ENCODE peak calls at places on chromosomes 4 and X, in five cellular contexts. E is lower lobe of right lung, B is SJCRH30, Z is mammary epithelial cell, S is endodermal cell. T is an unnamed sample. For H3K4me1, the result is how much of the 10 kb centered on the place peaks cover.

GRCh38 chrX:39262641-39263040 is 461.4 kb downstream of the MID1IP1 start:
- DNase-seq in E (no peak), B (no peak), Z (peak), S (no peak), T (no peak)

GRCh38 chr4:183355405-183355804 is 33.2 kb upstream of the CLDN24 start:
- DNase-seq in E (no peak), B (peak), Z (peak), S (no peak), T (no peak)

GRCh38 chrX:11398139-11398538 is 104.9 kb downstream of the AMELX start:
- DNase-seq in E (no peak), B (no peak), Z (no peak), S (no peak), T (no peak)

GRCh38 chr4:26204911-26205368 is 115.9 kb upstream of the RBPJ start:
- DNase-seq in E (no peak), B (peak), Z (no peak), S (peak), T (no peak)

GRCh38 chrX:41482153-41482850 is 35.2 kb downstream of the NYX start:
- DNase-seq in E (no peak), B (no peak), Z (no peak), S (peak), T (no peak)

GRCh38 chr4:8110071-8110986 is 48.3 kb downstream of the ABLIM2 start:
- DNase-seq in E (no peak), B (no peak), Z (peak), S (peak), T (no peak)

GRCh38 chrX:81121513-81122363 is 80.0 kb downstream of the HMGN5 start:
- DNase-seq in E (peak), B (peak), Z (peak), S (peak), T (peak)

GRCh38 chr4:1859389-1859753 is 3.4 kb upstream of the LETM1 start:
- DNase-seq in E (no peak), B (no peak), Z (no peak), S (no peak), T (no peak)

GRCh38 chrX:105701310-105702052 is 120.9 kb upstream of the NRK start:
- DNase-seq in E (no peak), B (peak), Z (peak), S (no peak), T (no peak)

GRCh38 chrX:33434256-33435092 is 223.1 kb upstream of the DMD start:
- DNase-seq in E (no peak), B (peak), Z (peak), S (peak), T (peak)

GRCh38 chr4:13733817-13734216 is 106.3 kb upstream of the BOD1L1 start:
- DNase-seq in E (no peak), B (no peak), Z (peak), S (no peak), T (no peak)

GRCh38 chr4:44415251-44415650 is 33.4 kb downstream of the KCTD8 start:
- DNase-seq in E (no peak), B (no peak), Z (no peak), S (peak), T (no peak)

GRCh38 chr4:82784615-82785247 is 13.9 kb downstream of the SCD5 start:
- DNase-seq in E (no peak), B (peak), Z (no peak), S (peak), T (peak)

GRCh38 chr4:1045595-1046201 is 34.3 kb downstream of the FGFRL1 start:
- DNase-seq in E (peak), B (no peak), Z (no peak), S (peak), T (no peak)

GRCh38 chr4:147110968-147111367 is 165.3 kb upstream of the TTC29 start:
- DNase-seq in E (no peak), B (no peak), Z (no peak), S (no peak), T (no peak)

GRCh38 chrX:123083924-123084323 is 100.2 kb upstream of the GRIA3 start:
- DNase-seq in E (no peak), B (no peak), Z (peak), S (no peak), T (no peak)

GRCh38 chrX:143472334-143472938 is 44.8 kb downstream of the SPANXN3 start:
- DNase-seq in E (no peak), B (no peak), Z (no peak), S (no peak), T (no peak)

GRCh38 chr4:1210971-1211370 is 38.0 kb downstream of the CTBP1 start:
- DNase-seq in E (peak), B (no peak), Z (no peak), S (no peak), T (no peak)

GRCh38 chr4:169282429-169283113 is 11.8 kb upstream of the SH3RF1 start:
- DNase-seq in E (no peak), B (no peak), Z (peak), S (no peak), T (no peak)

GRCh38 chrX:38768079-38768478 is 33.2 kb upstream of the MID1IP1 start:
- DNase-seq in E (no peak), B (peak), Z (peak), S (no peak), T (no peak)

GRCh38 chr4:121989715-121990114 is 37.9 kb upstream of the TRPC3 start:
- DNase-seq in E (no peak), B (peak), Z (no peak), S (no peak), T (peak)

GRCh38 chr4:89364559-89364958 is 57.0 kb upstream of the GPRIN3 start:
- DNase-seq in E (no peak), B (peak), Z (no peak), S (no peak), T (no peak)

GRCh38 chr4:120723105-120723504 is 199.4 kb downstream of the PRDM5 start:
- DNase-seq in E (no peak), B (no peak), Z (no peak), S (no peak), T (no peak)

GRCh38 chr4:11011249-11011648 is 326.7 kb upstream of the CLNK start:
- DNase-seq in E (no peak), B (no peak), Z (no peak), S (no peak), T (no peak)

GRCh38 chr4:150216725-150217124 is 138.5 kb downstream of the DCLK2 start:
- DNase-seq in E (no peak), B (no peak), Z (no peak), S (no peak), T (no peak)

GRCh38 chrX:45715787-45716186 is 515.1 kb upstream of the DIPK2B start:
- DNase-seq in E (no peak), B (peak), Z (peak), S (no peak), T (no peak)

GRCh38 chrX:45718676-45719075 is 518.0 kb upstream of the DIPK2B start:
- DNase-seq in E (no peak), B (no peak), Z (no peak), S (no peak), T (no peak)

GRCh38 chrX:45716747-45717146 is 516.1 kb upstream of the DIPK2B start:
- DNase-seq in E (no peak), B (no peak), Z (no peak), S (no peak), T (no peak)

GRCh38 chrX:45722471-45722870 is 521.8 kb upstream of the DIPK2B start:
- DNase-seq in E (no peak), B (no peak), Z (no peak), S (no peak), T (no peak)

DNA sequence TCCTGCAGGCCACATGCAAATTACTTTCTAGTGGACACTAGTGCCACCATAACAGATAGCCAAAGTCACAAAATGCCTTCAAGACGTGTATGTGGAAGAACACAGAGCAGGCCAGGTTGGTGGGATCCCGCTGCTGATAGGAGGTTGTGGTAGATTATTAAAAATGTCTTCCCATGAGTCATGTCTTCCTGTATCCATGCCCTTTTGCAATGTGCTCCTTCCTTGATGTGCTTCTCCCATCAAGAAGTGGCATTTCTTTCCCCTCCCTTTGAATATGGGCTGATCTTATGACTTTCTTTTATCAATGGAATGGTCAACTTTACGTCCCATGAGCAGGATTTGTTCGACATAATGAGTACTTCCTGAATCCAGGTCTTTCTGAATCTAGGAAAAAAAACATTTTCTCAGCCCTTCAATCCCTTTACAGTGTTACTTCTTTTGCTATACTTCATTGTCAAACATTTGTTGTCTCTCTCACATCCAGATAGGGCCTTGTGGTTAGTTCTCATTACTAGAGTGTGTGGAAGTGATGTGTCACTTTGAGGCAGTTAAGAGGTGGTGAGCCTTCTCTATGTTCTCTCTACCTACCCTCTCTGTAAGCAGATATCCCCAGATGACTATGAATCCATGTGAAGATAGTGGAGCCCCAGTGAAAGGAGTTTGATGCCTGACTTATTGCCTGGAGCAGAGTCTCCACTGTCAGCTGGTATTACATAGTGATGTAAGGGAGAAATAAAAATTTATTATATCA is 519.2 kb upstream of the DIPK2B start:
- DNase-seq in E (no peak), B (no peak), Z (no peak), S (no peak), T (no peak)
- H3K4me1 ChIP-seq in E (under half), B (under half), Z (under half), S (under half), T (under half)

GRCh38 chr4:54011201-54011600 is 53.2 kb downstream of the CHIC2 start:
- DNase-seq in E (no peak), B (no peak), Z (no peak), S (no peak), T (no peak)

GRCh38 chr4:54006755-54007154 is 57.6 kb downstream of the CHIC2 start:
- DNase-seq in E (no peak), B (no peak), Z (no peak), S (no peak), T (no peak)

GRCh38 chr4:54004463-54004862 is 59.9 kb downstream of the CHIC2 start:
- DNase-seq in E (no peak), B (no peak), Z (no peak), S (no peak), T (no peak)

GRCh38 chr4:54001558-54002365 is 62.6 kb downstream of the CHIC2 start:
- DNase-seq in E (no peak), B (no peak), Z (no peak), S (peak), T (no peak)

GRCh38 chr4:54005475-54005874 is 58.9 kb downstream of the CHIC2 start:
- DNase-seq in E (no peak), B (no peak), Z (peak), S (no peak), T (no peak)
- H3K4me1 ChIP-seq in E (under half), B (under half), Z (under half), S (under half), T (under half)

DNA sequence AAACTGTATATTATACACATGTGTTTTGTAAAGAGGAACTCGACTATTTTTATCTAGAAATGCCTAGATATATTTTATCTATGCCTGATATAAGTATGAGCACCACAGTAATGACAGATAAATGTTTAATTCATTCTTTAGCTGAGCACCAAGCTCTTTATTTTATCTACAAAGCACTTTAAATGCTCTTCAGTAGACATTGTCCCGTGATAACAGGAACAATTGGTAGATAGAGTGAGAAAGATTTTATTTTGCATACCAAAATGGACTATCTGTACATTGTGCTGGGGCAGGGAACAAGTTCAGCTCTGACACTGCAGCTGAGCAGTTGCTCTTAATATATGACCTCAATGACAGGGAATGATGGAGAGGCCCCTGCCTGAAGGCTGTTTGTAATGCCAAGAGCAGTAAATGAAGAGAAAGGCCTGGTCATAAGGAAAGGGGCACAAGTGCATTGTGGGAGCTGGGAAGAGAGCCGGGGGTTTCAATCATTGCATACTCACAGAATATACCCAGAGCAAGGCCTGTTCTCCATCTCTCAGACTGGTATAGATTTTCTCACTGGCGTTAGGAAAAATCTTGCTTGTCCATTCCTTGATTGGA is 57.3 kb downstream of the SEPTIN11 start:
- DNase-seq in E (no peak), B (no peak), Z (no peak), S (no peak), T (no peak)
- H3K4me1 ChIP-seq in E (under half), B (half or more), Z (under half), S (under half), T (under half)

GRCh38 chr4:118762146-118762545 is 73.8 kb downstream of the SEC24D start:
- DNase-seq in E (no peak), B (no peak), Z (no peak), S (no peak), T (peak)
- H3K4me1 ChIP-seq in E (under half), B (under half), Z (under half), S (under half), T (half or more)

DNA sequence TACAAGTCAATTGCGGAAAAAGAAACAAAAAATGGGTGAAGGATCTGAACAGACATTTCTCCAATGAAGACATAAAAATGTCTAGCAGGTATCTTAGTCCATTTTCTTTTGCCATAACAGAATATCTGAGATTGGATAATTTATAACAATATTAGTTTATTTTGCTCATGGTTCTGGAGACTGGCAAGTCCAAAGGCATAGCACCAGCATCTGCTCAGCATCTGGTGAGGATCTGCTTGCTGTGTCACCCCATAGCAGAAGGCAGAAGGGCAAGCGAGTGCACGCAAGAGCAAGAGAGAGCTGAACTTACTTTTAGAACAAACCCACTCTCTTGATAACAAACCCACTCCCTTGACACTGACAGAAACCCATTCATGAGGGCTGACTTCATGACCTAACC is 29.7 kb downstream of the GAB3 start:
- DNase-seq in E (no peak), B (no peak), Z (no peak), S (no peak), T (no peak)
- H3K4me1 ChIP-seq in E (under half), B (under half), Z (under half), S (under half), T (under half)

T was measured in BE2C.